ENCODE peak calls at places on chromosomes 5 and 9, in seven cellular contexts. Q is endothelial cell of umbilical vein, C is upper lobe of right lung, N is A549, O is fibroblast of mammary gland, A is fibroblast of pulmonary artery, U is gastrocnemius medialis. Z is an unnamed sample.

GRCh38 chr9:36132081-36132480 is 4.5 kb upstream of the GLIPR2 start:
- DNase-seq in A (peak), U (no peak), Q (no peak), O (peak), N (no peak), C (no peak), Z (no peak)

GRCh38 chr5:107812570-107813141 is 141.9 kb upstream of the EFNA5 start:
- DNase-seq in C (no peak), U (no peak), O (peak), Q (no peak), N (no peak), A (peak), Z (no peak)

GRCh38 chr9:70525553-70525952 is 111.1 kb upstream of the KLF9 start:
- DNase-seq in U (no peak), A (peak), C (no peak), N (no peak), O (peak), Q (peak), Z (no peak)

GRCh38 chr9:137670391-137671195 is 51.8 kb downstream of the EHMT1 start:
- DNase-seq in U (peak), O (peak), C (peak), Q (no peak), N (no peak), A (no peak), Z (no peak)

GRCh38 chr9:133205996-133206931 is 2.8 kb downstream of the OBP2B start:
- DNase-seq in N (no peak), O (no peak), U (no peak), A (no peak), C (peak), Q (no peak), Z (no peak)

GRCh38 chr5:180366303-180366702 is 13.2 kb upstream of the GFPT2 start:
- DNase-seq in A (no peak), O (no peak), N (no peak), U (no peak), C (no peak), Q (peak), Z (no peak)

GRCh38 chr5:38426493-38426892 is 130.0 kb downstream of the LIFR start:
- DNase-seq in N (no peak), Q (no peak), U (no peak), C (no peak), A (peak), O (peak), Z (no peak)

GRCh38 chr9:69171517-69171916 is 2.6 kb upstream of the TJP2 start:
- DNase-seq in N (no peak), U (no peak), C (no peak), O (no peak), A (no peak), Q (no peak), Z (no peak)

GRCh38 chr5:166302189-166302588 is 1989.3 kb upstream of the WWC1 start:
- DNase-seq in U (no peak), O (no peak), A (no peak), N (no peak), Q (no peak), C (no peak), Z (no peak)

DNA sequence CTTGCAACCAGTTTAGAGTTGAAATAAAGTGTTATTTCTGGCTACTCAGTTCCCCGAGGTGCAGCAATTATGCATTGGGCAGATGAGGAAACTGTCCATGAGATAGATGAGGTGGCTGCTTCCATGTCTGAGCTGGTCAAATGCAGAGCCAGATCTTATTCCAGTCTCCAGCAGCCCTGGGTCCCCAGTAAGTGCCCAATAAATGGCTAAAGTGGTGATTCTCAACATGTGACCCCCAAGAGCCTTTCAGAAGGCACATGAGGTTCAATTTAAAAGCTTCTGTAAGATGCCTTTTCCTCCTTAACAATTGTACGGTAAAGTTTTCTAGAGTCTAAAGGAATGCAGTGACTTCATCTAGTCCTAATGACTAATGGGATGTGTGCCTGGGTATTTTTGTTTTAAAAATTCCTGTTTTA is 17.5 kb downstream of the ATOX1 start:
- DNase-seq in O (peak), U (no peak), Q (peak), N (no peak), A (peak), C (no peak), Z (no peak)
- H3K4me3 ChIP-seq in O (no peak), U (no peak), Q (no peak), N (no peak), A (peak), C (no peak), Z (peak)

DNA sequence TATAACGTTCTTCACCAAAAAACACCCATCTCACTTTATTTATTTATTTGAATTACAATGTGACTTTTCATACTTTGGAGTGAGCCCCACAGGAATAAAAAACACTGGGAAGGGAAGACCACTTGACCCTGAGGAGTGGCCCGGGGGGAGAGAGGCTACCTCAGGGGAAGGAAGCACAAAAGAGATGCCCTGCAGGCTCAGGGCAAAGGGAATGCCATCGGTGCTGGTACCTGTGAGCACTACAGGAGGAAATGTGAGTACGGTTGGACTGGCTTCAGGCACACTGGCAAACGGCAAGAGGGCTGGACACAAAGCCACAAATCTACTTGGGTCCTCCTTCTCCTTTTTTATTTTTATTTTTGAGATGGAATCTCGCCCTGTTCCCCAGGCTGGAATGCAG is 363.9 kb upstream of the KLF4 start:
- DNase-seq in O (no peak), A (no peak), C (no peak), Q (no peak), U (no peak), N (no peak), Z (no peak)
- H3K4me3 ChIP-seq in O (no peak), A (no peak), C (no peak), Q (no peak), U (no peak), N (no peak), Z (no peak)

DNA sequence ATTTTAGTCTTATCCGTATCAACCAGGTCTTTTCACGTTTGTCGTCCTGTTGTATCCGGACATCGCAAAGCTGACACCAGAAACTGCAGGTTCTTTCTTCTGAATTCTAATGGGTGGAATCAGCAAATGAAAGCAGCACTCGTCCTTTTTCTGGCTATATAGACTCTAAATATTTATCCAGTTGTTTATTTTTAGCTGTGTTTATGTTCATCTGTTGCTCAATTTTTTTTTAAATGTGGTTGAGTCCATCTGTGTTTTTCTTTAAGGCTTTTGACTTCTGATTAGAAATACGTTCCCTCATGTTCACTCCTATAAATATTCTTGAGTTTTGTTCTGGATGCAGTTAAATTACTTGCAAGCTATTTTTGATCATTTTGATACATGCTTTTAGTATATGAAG is 831.7 kb downstream of the MTRR start:
- DNase-seq in Q (no peak), N (no peak), A (no peak), U (no peak), C (no peak), O (no peak), Z (no peak)
- H3K4me3 ChIP-seq in Q (no peak), N (no peak), A (no peak), U (no peak), C (no peak), O (no peak), Z (no peak)

DNA sequence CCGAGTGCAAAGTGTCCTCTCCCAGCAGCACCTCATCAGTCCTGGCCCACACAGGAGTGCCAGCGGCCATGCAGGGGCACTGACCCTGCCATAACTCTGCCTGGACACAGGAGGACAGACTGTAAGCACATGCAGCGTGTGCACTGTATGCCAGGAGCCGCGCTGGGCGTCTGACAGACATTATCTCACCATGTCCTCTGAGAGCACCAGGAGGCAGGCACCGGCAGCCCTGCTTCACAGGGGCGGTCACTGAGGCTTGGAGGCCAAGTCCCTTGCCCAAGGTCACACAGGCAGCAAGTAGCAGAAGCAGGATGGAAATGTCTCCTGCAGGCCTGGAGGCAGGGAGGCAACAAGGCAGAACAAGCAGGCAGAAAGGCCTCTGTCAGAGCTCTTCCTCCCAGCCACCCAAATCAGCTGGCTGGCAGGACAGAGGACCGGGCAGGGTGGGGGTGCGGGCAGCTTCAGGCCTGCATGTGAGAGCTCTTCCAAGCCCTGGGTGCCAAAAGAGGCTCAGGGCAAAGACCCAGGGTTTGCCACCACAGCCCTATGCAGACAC is 8.4 kb downstream of the EEIG1 start:
- DNase-seq in Q (no peak), O (no peak), N (no peak), U (no peak), A (no peak), C (no peak), Z (no peak)
- H3K4me3 ChIP-seq in Q (no peak), O (no peak), N (no peak), U (no peak), A (no peak), C (no peak), Z (peak)